ENCODE peak calls at places on chromosomes 3 and 15, in five cellular contexts. Y, X, A, R and C are unnamed samples.

GRCh38 chr3:74693216-74693615 is 78.8 kb upstream of the CNTN3 start:
- DNase-seq in R (no peak), A (no peak), Y (no peak), X (no peak), C (no peak)

GRCh38 chr15:46409879-46410278 is 775.0 kb downstream of the SQOR start:
- DNase-seq in R (no peak), A (no peak), Y (no peak), X (no peak), C (no peak)

GRCh38 chr3:89315750-89316149 is 208.3 kb downstream of the EPHA3 start:
- DNase-seq in R (no peak), X (no peak), Y (no peak), A (no peak), C (no peak)

GRCh38 chr15:66611257-66612053 is 45.7 kb upstream of the LCTL start:
- DNase-seq in R (no peak), A (no peak), Y (no peak), X (no peak), C (no peak)

GRCh38 chr15:72554471-72555425 is 80.6 kb downstream of the ARIH1 start:
- DNase-seq in R (no peak), A (no peak), Y (no peak), X (no peak), C (peak)

GRCh38 chr15:31344824-31345605 is 18.4 kb downstream of the KLF13 start:
- DNase-seq in R (no peak), Y (no peak), A (no peak), X (no peak), C (no peak)

GRCh38 chr3:169813757-169814517 is 1.2 kb upstream of the LRRC34 start:
- DNase-seq in R (peak), A (no peak), X (no peak), Y (no peak), C (no peak)

GRCh38 chr3:189186093-189186492 is 14.3 kb downstream of the TPRG1 start:
- DNase-seq in A (no peak), R (no peak), Y (no peak), X (no peak), C (no peak)

GRCh38 chr15:70875001-70875782 is 17.0 kb downstream of the THAP10 start:
- DNase-seq in X (no peak), A (no peak), Y (no peak), R (no peak), C (peak)

GRCh38 chr3:4550957-4551754 is 58.0 kb downstream of the ITPR1 start:
- DNase-seq in X (no peak), R (no peak), Y (no peak), A (no peak), C (no peak)

GRCh38 chr3:106296111-106296510 is 427.3 kb upstream of the CBLB start:
- DNase-seq in A (no peak), Y (no peak), X (no peak), R (no peak), C (no peak)

GRCh38 chr3:39911465-39912309 is 102.3 kb downstream of the MYRIP start:
- DNase-seq in A (no peak), R (no peak), Y (no peak), X (no peak), C (peak)

GRCh38 chr15:99295840-99296239 is 44.6 kb downstream of the LRRC28 start:
- DNase-seq in A (no peak), X (no peak), Y (no peak), R (no peak), C (no peak)

GRCh38 chr3:70930066-70930465 is 617.6 kb upstream of the MDFIC2 start:
- DNase-seq in A (no peak), X (no peak), Y (no peak), R (no peak), C (no peak)

GRCh38 chr15:38072007-38072506 is 137.6 kb downstream of the TMCO5A start:
- DNase-seq in X (no peak), R (no peak), A (no peak), Y (no peak), C (no peak)

GRCh38 chr3:152298393-152299242 is 29.9 kb downstream of the MBNL1 start:
- DNase-seq in X (peak), R (peak), Y (no peak), A (peak), C (peak)

GRCh38 chr3:36444909-36445308 is 64.6 kb downstream of the STAC start:
- DNase-seq in Y (no peak), A (no peak), X (no peak), R (no peak), C (no peak)

GRCh38 chr15:89704411-89704810 is 13.8 kb downstream of the WDR93 start:
- DNase-seq in Y (no peak), X (no peak), A (no peak), R (no peak), C (no peak)

GRCh38 chr3:188697127-188697526 is 474.6 kb upstream of the TPRG1 start:
- DNase-seq in Y (no peak), R (no peak), X (no peak), A (no peak), C (no peak)

GRCh38 chr3:85560088-85560790 is 601.5 kb downstream of the CADM2 start:
- DNase-seq in Y (no peak), A (peak), R (no peak), X (no peak), C (peak)

GRCh38 chr3:141955163-141955562 is 78.7 kb downstream of the ATP1B3 start:
- DNase-seq in X (no peak), Y (no peak), R (no peak), A (no peak), C (peak)

GRCh38 chr3:107674371-107674770 is 151.6 kb downstream of the BBX start:
- DNase-seq in Y (no peak), X (no peak), A (no peak), R (no peak), C (peak)

GRCh38 chr3:58150800-58151199 is 60.0 kb downstream of the DNASE1L3 start:
- DNase-seq in A (no peak), Y (no peak), R (no peak), X (no peak), C (no peak)

GRCh38 chr3:61560452-61561373 is 658 bp upstream of the PTPRG start:
- DNase-seq in X (no peak), Y (peak), R (no peak), A (peak), C (peak)

GRCh38 chr3:186466391-186466974 is 77.7 kb downstream of the CRYGS start:
- DNase-seq in R (no peak), X (no peak), Y (no peak), A (no peak), C (peak)

GRCh38 chr3:147410126-147410517 is 957 bp downstream of the ZIC1 start:
- DNase-seq in A (no peak), X (no peak), R (no peak), Y (no peak), C (no peak)

GRCh38 chr3:112134335-112135124 is 1.5 kb upstream of the GCSAM start:
- DNase-seq in X (no peak), Y (no peak), A (no peak), R (no peak), C (no peak)

GRCh38 chr3:47512416-47513124 is 942 bp downstream of the ELP6 start:
- DNase-seq in Y (no peak), X (no peak), A (peak), R (peak), C (no peak)

GRCh38 chr3:90056633-90057032 is 949.2 kb downstream of the EPHA3 start:
- DNase-seq in R (no peak), A (no peak), X (no peak), Y (no peak), C (no peak)

GRCh38 chr3:167228135-167228534 is 152.0 kb downstream of the ZBBX start:
- DNase-seq in R (no peak), Y (no peak), A (no peak), X (no peak), C (peak)

GRCh38 chr3:119690043-119690656 is 12.7 kb upstream of the CFAP91 start:
- DNase-seq in R (no peak), A (no peak), X (no peak), Y (no peak), C (peak)

GRCh38 chr15:80946576-80946975 is 43.0 kb downstream of the MESD start:
- DNase-seq in A (no peak), Y (no peak), X (no peak), R (no peak), C (no peak)

GRCh38 chr3:30598663-30599545 is 7.5 kb upstream of the TGFBR2 start:
- DNase-seq in A (no peak), R (no peak), X (no peak), Y (no peak), C (no peak)

GRCh38 chr15:56913241-56913640 is 5.2 kb upstream of the TCF12 start:
- DNase-seq in R (no peak), A (no peak), X (no peak), Y (no peak), C (no peak)

GRCh38 chr15:62732078-62732477 is 310.5 kb upstream of the TPM1 start:
- DNase-seq in X (no peak), A (no peak), R (no peak), Y (no peak), C (no peak)

GRCh38 chr3:141105828-141106628 is 54.9 kb downstream of the SPSB4 start:
- DNase-seq in X (no peak), A (peak), R (peak), Y (peak), C (peak)

DNA sequence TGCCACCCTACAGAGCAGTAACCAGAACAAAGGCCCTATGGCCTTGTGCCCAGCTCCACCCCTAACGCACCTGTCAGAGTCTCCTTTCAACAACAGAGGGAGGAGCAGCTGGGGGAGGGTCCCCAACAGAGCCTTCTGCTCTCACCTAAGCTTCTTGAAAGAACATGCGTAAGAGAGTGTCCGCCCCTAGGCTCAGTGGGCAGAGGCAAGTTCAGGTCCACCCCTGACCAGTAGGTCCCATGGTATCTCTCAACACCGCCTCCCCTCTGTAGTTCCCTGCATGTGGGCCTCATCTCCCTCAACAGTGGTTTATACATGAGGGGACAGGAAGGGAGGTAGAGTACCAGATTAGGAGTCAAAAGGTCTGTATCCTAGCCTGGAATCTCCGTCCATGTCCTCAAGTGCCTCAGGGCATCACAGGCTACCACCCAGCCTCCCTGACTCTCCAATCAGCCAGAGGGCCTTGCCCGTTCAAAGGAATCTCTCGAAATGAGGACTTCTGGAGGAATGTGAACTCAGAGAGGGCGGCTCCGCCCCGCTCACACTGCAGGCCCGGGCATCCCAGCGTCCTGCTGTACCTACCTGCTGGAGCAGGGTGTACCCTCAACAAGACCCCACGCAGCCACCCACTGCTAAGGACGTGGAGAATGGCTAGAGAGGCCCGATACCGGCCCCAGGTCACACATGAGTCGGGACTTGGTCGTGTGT is 680 bp downstream of the POC1A start:
- DNase-seq in A (no peak), Y (peak), X (no peak), R (no peak), C (no peak)
- TF ChIP-seq CTCF in A (no peak), Y (peak), X (no peak), R (no peak), C (no peak)

DNA sequence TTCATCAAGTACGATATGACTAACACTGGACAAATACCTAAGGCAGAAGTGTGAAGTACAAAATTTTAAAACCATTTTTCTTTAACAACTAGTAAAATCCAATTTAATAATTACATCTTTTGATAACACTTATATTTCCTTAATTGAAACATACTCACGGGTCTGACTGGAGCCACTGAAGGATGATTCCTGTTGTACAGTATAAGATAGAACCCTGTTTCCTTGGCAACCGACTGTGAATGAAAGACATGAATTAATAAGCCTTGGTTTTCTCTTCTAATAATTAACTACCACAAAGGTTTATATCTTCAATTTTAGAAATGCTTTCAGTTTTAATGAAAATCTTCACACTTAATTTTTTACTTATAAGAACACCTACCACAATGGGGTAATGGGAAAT is 19.4 kb downstream of the DHX36 start:
- DNase-seq in Y (no peak), R (no peak), A (no peak), X (no peak), C (no peak)
- TF ChIP-seq CTCF in Y (no peak), R (no peak), A (no peak), X (no peak), C (no peak)

GRCh38 chr15:40593130-40593529 is 919 bp upstream of the KNL1 start:
- DNase-seq in A (no peak), R (no peak), X (no peak), Y (no peak), C (no peak)

GRCh38 chr15:40594429-40594836 is 384 bp downstream of the KNL1 start:
- DNase-seq in X (no peak), R (no peak), A (no peak), Y (peak), C (no peak)

GRCh38 chr15:40590635-40591105 is 3.4 kb upstream of the KNL1 start:
- DNase-seq in Y (no peak), R (no peak), X (no peak), A (no peak), C (no peak)

GRCh38 chr15:40593588-40594428 is at the start of gene KNL1:
- DNase-seq in A (peak), R (peak), X (peak), Y (peak), C (peak)

DNA sequence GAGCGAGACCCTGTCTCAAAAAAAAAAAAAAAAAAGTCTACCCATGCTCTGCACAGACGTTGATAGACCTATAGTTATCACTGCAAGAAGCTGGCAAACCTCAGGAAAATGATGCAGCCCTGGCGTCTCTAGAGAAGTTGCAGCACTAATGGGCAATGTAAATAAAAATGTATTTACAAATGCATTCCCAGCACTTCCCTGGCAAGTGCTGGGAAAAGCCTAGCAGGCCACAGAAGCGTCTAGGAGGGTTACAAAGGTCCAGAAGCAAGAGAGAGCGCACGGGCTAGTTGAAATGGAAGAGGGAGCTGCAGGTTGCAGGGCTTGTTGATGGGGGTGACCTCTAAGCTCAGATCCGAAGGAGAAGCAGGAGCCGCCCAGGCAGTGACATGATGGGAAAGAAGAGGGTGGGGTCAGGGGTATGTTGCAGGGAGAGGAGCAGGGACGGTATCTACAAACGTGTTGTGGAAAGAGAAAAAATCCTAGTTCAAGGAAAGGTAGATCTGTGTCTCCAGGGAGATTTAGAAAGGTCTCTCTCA is 2.7 kb upstream of the KNL1 start:
- DNase-seq in X (no peak), R (no peak), A (no peak), Y (no peak), C (no peak)
- TF ChIP-seq CTCF in X (no peak), R (no peak), A (no peak), Y (no peak), C (no peak)

DNA sequence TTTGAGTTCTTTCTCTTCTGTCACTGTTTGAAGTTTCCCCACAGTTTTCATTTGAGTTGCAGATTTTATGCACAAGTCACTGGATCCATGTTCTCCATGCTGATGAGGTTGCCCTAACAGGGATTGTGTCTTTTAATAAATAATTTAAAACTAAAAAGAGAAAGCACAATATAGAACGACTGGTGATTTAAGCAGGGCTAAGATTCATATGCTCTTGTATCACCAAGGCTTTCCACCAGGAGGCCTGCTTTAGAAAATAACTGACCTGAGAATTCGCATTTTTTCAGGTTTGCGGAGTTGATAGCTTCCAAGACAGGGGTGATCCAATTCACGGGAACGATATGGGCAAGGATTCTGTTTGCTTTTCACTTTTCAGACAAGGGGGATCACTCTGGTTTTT is 252.0 kb upstream of the VEPH1 start:
- DNase-seq in X (no peak), A (no peak), Y (no peak), R (no peak), C (no peak)
- TF ChIP-seq CTCF in X (no peak), A (no peak), Y (peak), R (no peak), C (no peak)

DNA sequence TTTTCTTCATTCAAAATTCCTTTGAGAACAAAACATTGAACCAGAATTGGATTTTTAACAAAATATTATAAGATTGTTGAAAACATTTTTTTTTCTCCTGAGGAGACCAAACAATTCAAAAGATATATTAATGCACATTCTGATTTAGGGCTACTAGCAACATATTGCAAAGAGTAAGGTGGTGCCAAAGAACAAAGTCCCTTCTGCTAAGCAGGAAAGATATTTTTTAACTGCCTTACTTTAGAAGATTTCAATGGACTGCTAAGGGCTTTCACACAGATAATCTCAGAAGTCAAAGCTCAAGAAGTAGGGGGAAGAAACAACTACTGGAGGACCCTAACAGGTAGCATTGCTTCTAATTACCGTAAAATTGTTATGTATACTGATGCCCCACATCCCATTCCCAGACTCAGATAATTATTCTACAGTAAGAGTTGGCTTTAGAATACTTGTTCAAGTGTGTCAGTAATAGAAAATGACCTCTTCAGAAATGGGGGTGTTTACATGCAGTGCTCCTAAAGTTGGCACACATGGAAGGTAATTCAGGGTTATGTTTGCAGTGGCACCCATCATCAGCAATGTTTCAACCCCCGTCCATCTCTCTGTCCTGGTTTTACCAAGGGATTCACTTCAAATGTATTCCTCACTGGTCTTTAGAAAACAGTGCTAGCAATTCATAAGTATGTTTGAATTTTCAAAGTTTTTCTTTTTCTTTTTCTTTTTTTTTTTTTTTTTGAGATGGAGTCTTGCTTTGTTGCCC is 354.7 kb downstream of the ZBTB20 start:
- DNase-seq in R (no peak), X (no peak), Y (no peak), A (no peak), C (no peak)
- TF ChIP-seq CTCF in R (no peak), X (no peak), Y (no peak), A (no peak), C (no peak)

GRCh38 chr15:76185716-76186115 is 125.6 kb downstream of the ETFA start:
- DNase-seq in R (no peak), X (no peak), Y (peak), A (no peak), C (no peak)
- TF ChIP-seq CTCF in R (no peak), X (no peak), Y (peak), A (no peak), C (peak)

DNA sequence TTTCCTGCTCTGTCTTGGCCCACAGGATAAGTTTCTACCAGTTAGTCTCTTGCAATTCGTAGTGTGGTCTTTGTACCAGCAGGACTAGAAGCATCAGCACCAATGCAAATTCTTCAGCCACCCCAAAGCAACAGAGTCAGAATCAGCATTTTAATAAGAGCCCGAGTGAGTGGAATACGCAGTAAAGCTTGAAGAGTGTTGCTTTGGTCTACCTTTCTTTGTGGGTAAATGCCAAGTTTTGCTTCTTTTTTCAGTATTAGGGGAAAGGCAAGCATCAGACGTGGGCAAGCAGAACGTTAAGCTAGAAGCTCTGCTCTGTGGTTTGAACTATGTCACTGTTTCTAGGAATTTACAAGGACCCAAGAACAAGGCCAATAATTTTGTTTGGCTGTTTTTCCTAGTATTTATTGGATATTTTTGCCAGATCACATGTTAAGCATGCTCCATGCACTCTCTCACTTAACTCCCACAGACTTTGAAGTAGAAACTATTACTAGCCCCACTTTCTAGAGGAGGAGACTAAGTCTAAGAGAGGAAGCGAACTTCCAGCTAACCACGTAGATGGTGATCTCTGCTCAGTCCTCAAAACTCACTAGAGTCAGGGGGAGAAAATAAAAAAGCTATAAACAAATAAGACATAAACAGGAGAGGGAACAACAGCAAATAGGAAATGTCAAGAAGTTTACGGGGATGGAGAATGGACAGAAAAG is 480.9 kb upstream of the PROK2 start:
- DNase-seq in Y (no peak), R (no peak), A (no peak), X (no peak), C (no peak)
- TF ChIP-seq CTCF in Y (no peak), R (no peak), A (no peak), X (no peak), C (no peak)